ENCODE peak calls at places on chromosomes 16 and 17, in five cellular contexts. J is D341Med, B is NCI-H446 treated with DMSO at 0.1 percent for 48 hours, Q is ovary, O is right lobe of liver. F is an unnamed sample.

GRCh38 chr16:67016681-67017450 is 12.1 kb upstream of the CBFB start:
- DNase-seq in J (no peak), B (no peak), Q (no peak), O (no peak), F (no peak)

GRCh38 chr17:35536664-35537160 is 766 bp downstream of the SLFN12L start:
- DNase-seq in J (no peak), B (no peak), Q (no peak), O (no peak), F (no peak)

GRCh38 chr17:49952912-49953497 is 16.0 kb upstream of the DLX4 start:
- DNase-seq in J (no peak), B (no peak), Q (peak; percentile 79), O (no peak), F (no peak)

GRCh38 chr17:50064253-50064991 is 8.5 kb downstream of the ITGA3 start:
- DNase-seq in J (no peak), B (no peak), Q (peak; percentile 68), O (no peak), F (no peak)

GRCh38 chr17:29136998-29137730 is 43.0 kb downstream of the MYO18A start:
- DNase-seq in J (no peak), B (no peak), Q (no peak), O (no peak), F (no peak)

GRCh38 chr16:81485225-81485624 is 40.6 kb downstream of the CMIP start:
- DNase-seq in J (no peak), B (no peak), Q (no peak), O (no peak), F (no peak)

GRCh38 chr17:50344712-50345380 is 1.1 kb upstream of the XYLT2 start:
- DNase-seq in J (peak; percentile 40), B (no peak), Q (no peak), O (no peak), F (peak; percentile 49)

GRCh38 chr17:63029520-63029919 is 63.5 kb downstream of the TANC2 start:
- DNase-seq in J (no peak), B (no peak), Q (no peak), O (no peak), F (no peak)

GRCh38 chr17:68456529-68457167 is 648 bp downstream of the WIPI1 start:
- DNase-seq in J (no peak), B (no peak), Q (peak; percentile 71), O (peak; percentile 82), F (peak; percentile 85)

GRCh38 chr17:2776589-2777241 is 19.5 kb upstream of the RAP1GAP2 start:
- DNase-seq in J (peak; percentile 89), B (no peak), Q (no peak), O (no peak), F (peak; percentile 36)

GRCh38 chr17:12395733-12396354 is 269.8 kb upstream of the MYOCD start:
- DNase-seq in J (peak; percentile 37), B (no peak), Q (no peak), O (no peak), F (peak; percentile 23)

GRCh38 chr17:15083225-15083624 is 181.9 kb downstream of the PMP22 start:
- DNase-seq in J (no peak), B (no peak), Q (no peak), O (no peak), F (no peak)

GRCh38 chr17:79174905-79175856 is 100.6 kb downstream of the ENGASE start:
- DNase-seq in J (no peak), B (no peak), Q (no peak), O (no peak), F (no peak)

GRCh38 chr16:12387786-12388185 is 411.3 kb downstream of the SNX29 start:
- DNase-seq in J (no peak), B (no peak), Q (no peak), O (no peak), F (no peak)

GRCh38 chr17:14156689-14157088 is 80.0 kb downstream of the CDRT15 start:
- DNase-seq in J (no peak), B (no peak), Q (no peak), O (no peak), F (no peak)

GRCh38 chr17:5500804-5501391 is 14.5 kb downstream of the MIS12 start:
- DNase-seq in J (peak; percentile 81), B (peak; percentile 71), Q (peak; percentile 94), O (peak; percentile 66), F (peak; percentile 44)

GRCh38 chr17:4556996-4557395 is 1.8 kb upstream of the MYBBP1A start:
- DNase-seq in J (no peak), B (no peak), Q (no peak), O (no peak), F (no peak)

GRCh38 chr16:57446530-57447141 is 549 bp downstream of the CIAPIN1 start:
- DNase-seq in J (no peak), B (no peak), Q (no peak), O (peak; percentile 39), F (peak; percentile 44)

GRCh38 chr17:10021239-10021638 is 116.2 kb upstream of the RCVRN start:
- DNase-seq in J (no peak), B (no peak), Q (no peak), O (peak; percentile 38), F (no peak)

GRCh38 chr17:60747069-60747808 is 69.6 kb downstream of the BCAS3 start:
- DNase-seq in J (no peak), B (no peak), Q (no peak), O (no peak), F (no peak)

GRCh38 chr16:24635900-24636610 is 93.4 kb upstream of the TNRC6A start:
- DNase-seq in J (peak; percentile 71), B (peak; percentile 81), Q (peak; percentile 86), O (peak; percentile 70), F (peak; percentile 61)

GRCh38 chr17:18025596-18026407 is 13.2 kb downstream of the ATPAF2 start:
- DNase-seq in J (no peak), B (no peak), Q (no peak), O (no peak), F (no peak)

GRCh38 chr17:81731271-81731670 is 19.2 kb downstream of the SLC25A10 start:
- DNase-seq in J (no peak), B (no peak), Q (no peak), O (no peak), F (no peak)

GRCh38 chr17:50426814-50427787 is 1.1 kb downstream of the ACSF2 start:
- DNase-seq in J (peak; percentile 45), B (no peak), Q (peak; percentile 26), O (peak; percentile 26), F (peak; percentile 54)

GRCh38 chr17:14950216-14950615 is 314.9 kb downstream of the PMP22 start:
- DNase-seq in J (no peak), B (no peak), Q (no peak), O (no peak), F (no peak)

GRCh38 chr16:79901522-79901921 is 301.0 kb upstream of the MAF start:
- DNase-seq in J (no peak), B (no peak), Q (no peak), O (no peak), F (no peak)

GRCh38 chr16:83215417-83216001 is 588.7 kb downstream of the CDH13 start:
- DNase-seq in J (peak; percentile 41), B (no peak), Q (no peak), O (peak; percentile 23), F (peak; percentile 62)

GRCh38 chr17:29007456-29008455 is 1.9 kb upstream of the SEZ6 start:
- DNase-seq in J (no peak), B (peak; percentile 26), Q (no peak), O (no peak), F (no peak)

GRCh38 chr17:81621494-81622230 is 15.2 kb downstream of the NPLOC4 start:
- DNase-seq in J (no peak), B (no peak), Q (peak; percentile 38), O (peak; percentile 33), F (no peak)

GRCh38 chr17:73437826-73438225 is 126.0 kb upstream of the CDC42EP4 start:
- DNase-seq in J (no peak), B (no peak), Q (no peak), O (no peak), F (no peak)

GRCh38 chr16:74304164-74304834 is 7.7 kb downstream of the PSMD7 start:
- DNase-seq in J (no peak), B (no peak), Q (no peak), O (no peak), F (no peak)

GRCh38 chr16:81443688-81444447 is 740 bp upstream of the CMIP start:
- DNase-seq in J (no peak), B (no peak), Q (peak; percentile 79), O (peak; percentile 67), F (peak; percentile 48)

GRCh38 chr17:50615818-50616217 is 18.9 kb upstream of the ABCC3 start:
- DNase-seq in J (no peak), B (no peak), Q (no peak), O (no peak), F (no peak)

GRCh38 chr16:4624827-4625616 is 396 bp downstream of the MGRN1 start:
- DNase-seq in J (peak; percentile 73), B (no peak), Q (peak; percentile 64), O (peak; percentile 83), F (peak; percentile 71)

GRCh38 chr17:69523252-69523861 is 108.9 kb downstream of the MAP2K6 start:
- DNase-seq in J (peak; percentile 66), B (peak; percentile 5), Q (no peak), O (no peak), F (peak; percentile 54)

GRCh38 chr17:8312726-8313600 is 2.9 kb downstream of the ARHGEF15 start:
- DNase-seq in J (no peak), B (no peak), Q (no peak), O (no peak), F (no peak)

GRCh38 chr17:58447039-58447975 is 30.0 kb upstream of the RNF43 start:
- DNase-seq in J (peak; percentile 81), B (peak; percentile 40), Q (no peak), O (peak; percentile 65), F (peak; percentile 77)

GRCh38 chr17:82370471-82371332 is 863 bp upstream of the UTS2R start:
- DNase-seq in J (no peak), B (no peak), Q (no peak), O (no peak), F (no peak)

GRCh38 chr16:85781685-85782370 is 17.5 kb downstream of the EMC8 start:
- DNase-seq in J (peak; percentile 62), B (peak; percentile 36), Q (peak; percentile 41), O (peak; percentile 74), F (peak; percentile 24)

F was measured in colonic mucosa.